ENCODE peak calls at places on chromosomes 7 and 10, in nine cellular contexts. K is GM10248; X is GM04503; D is stimulated activated CD4-positive, alpha-beta T cell treated with anti-CD3 and anti-CD28 coated beads, Interleukin-1b, Interleukin-23, amount 100 ng/mL, for 24 hours; E is foreskin fibroblast; C is activated naive CD8-positive, alpha-beta T cell treated with anti-CD3 and anti-CD28 coated beads, Interleukin-2, amount 50 U/mL, for 24 hours; B is T-helper 2 cell; F is NCI-H2029 treated with DMSO at 0.1 percent for 48 hours; S is CD8-positive, alpha-beta memory T cell. V is an unnamed sample.

GRCh38 chr10:35127289-35127891 is 744 bp downstream of the CREM start:
- DNase-seq in K (peak; percentile 29), X (peak; percentile 27), D (peak; percentile 54), E (peak; percentile 64), C (peak; percentile 73), B (peak; percentile 48), F (no peak), S (no peak), V (peak; percentile 89)

GRCh38 chr7:473211-473734 is 46.4 kb downstream of the PDGFA start:
- DNase-seq in K (no peak), X (no peak), D (no peak), E (no peak), C (no peak), B (no peak), F (no peak), S (no peak), V (no peak)

GRCh38 chr10:102738692-102739121 is 5.0 kb upstream of the WBP1L start:
- DNase-seq in K (no peak), X (no peak), D (no peak), E (no peak), C (no peak), B (no peak), F (no peak), S (no peak), V (no peak)

GRCh38 chr10:112634096-112634830 is 187.2 kb downstream of the VTI1A start:
- DNase-seq in K (no peak), X (peak; percentile 3), D (no peak), E (no peak), C (no peak), B (no peak), F (no peak), S (no peak), V (no peak)

GRCh38 chr10:43689618-43689954 is 40.9 kb upstream of the ZNF32 start:
- DNase-seq in K (peak; percentile 68), X (no peak), D (peak; percentile 13), E (peak; percentile 28), C (peak; percentile 47), B (no peak), F (no peak), S (no peak), V (peak; percentile 45)

GRCh38 chr7:34486371-34486770 is 171.6 kb upstream of the NPSR1 start:
- DNase-seq in K (no peak), X (no peak), D (no peak), E (no peak), C (no peak), B (no peak), F (no peak), S (no peak), V (no peak)

GRCh38 chr10:122461367-122461728 is at the start of gene HTRA1:
- DNase-seq in K (no peak), X (no peak), D (no peak), E (peak; percentile 84), C (peak; percentile 7), B (no peak), F (no peak), S (no peak), V (no peak)

GRCh38 chr7:42485171-42485838 is 248.3 kb upstream of the GLI3 start:
- DNase-seq in K (no peak), X (no peak), D (no peak), E (no peak), C (no peak), B (no peak), F (no peak), S (no peak), V (no peak)

GRCh38 chr10:104035107-104035816 is 50.4 kb downstream of the COL17A1 start:
- DNase-seq in K (no peak), X (no peak), D (no peak), E (no peak), C (no peak), B (no peak), F (no peak), S (no peak), V (no peak)

GRCh38 chr10:123044391-123044790 is 35.6 kb downstream of the ACADSB start:
- DNase-seq in K (no peak), X (no peak), D (no peak), E (peak; percentile 7), C (no peak), B (no peak), F (no peak), S (no peak), V (no peak)

GRCh38 chr10:43707755-43708154 is 59.1 kb upstream of the ZNF32 start:
- DNase-seq in K (no peak), X (no peak), D (no peak), E (no peak), C (no peak), B (no peak), F (no peak), S (no peak), V (no peak)

GRCh38 chr7:34158311-34158710 is 253.0 kb downstream of the BMPER start:
- DNase-seq in K (no peak), X (no peak), D (no peak), E (no peak), C (no peak), B (no peak), F (peak; percentile 60), S (no peak), V (no peak)

GRCh38 chr7:5472432-5473315 is 49.0 kb upstream of the TNRC18 start:
- DNase-seq in K (no peak), X (no peak), D (no peak), E (no peak), C (no peak), B (no peak), F (peak; percentile 91), S (no peak), V (peak; percentile 55)

GRCh38 chr7:157682946-157683239 is 346.1 kb downstream of the DNAJB6 start:
- DNase-seq in K (no peak), X (no peak), D (no peak), E (no peak), C (no peak), B (no peak), F (no peak), S (no peak), V (no peak)

GRCh38 chr10:61628875-61629513 is 33.7 kb upstream of the CABCOCO1 start:
- DNase-seq in K (no peak), X (peak; percentile 80), D (no peak), E (peak; percentile 91), C (no peak), B (no peak), F (no peak), S (no peak), V (no peak)

GRCh38 chr7:2214636-2215035 is 18.1 kb downstream of the MAD1L1 start:
- DNase-seq in K (no peak), X (no peak), D (no peak), E (no peak), C (no peak), B (no peak), F (no peak), S (no peak), V (no peak)

GRCh38 chr7:104643587-104644217 is 315.3 kb downstream of the LHFPL3 start:
- DNase-seq in K (no peak), X (no peak), D (no peak), E (no peak), C (peak; percentile 4), B (no peak), F (no peak), S (no peak), V (no peak)

GRCh38 chr7:154769527-154769926 is 233.4 kb downstream of the PAXIP1 start:
- DNase-seq in K (no peak), X (no peak), D (no peak), E (no peak), C (no peak), B (no peak), F (no peak), S (no peak), V (no peak)

GRCh38 chr7:151696738-151697514 is 177.2 kb upstream of the RHEB start:
- DNase-seq in K (no peak), X (no peak), D (no peak), E (no peak), C (no peak), B (no peak), F (no peak), S (no peak), V (no peak)

GRCh38 chr10:59954296-59954695 is 47.9 kb upstream of the CCDC6 start:
- DNase-seq in K (no peak), X (no peak), D (no peak), E (no peak), C (no peak), B (no peak), F (no peak), S (no peak), V (no peak)

GRCh38 chr7:121003986-121004685 is 15.6 kb downstream of the CPED1 start:
- DNase-seq in K (no peak), X (no peak), D (no peak), E (no peak), C (no peak), B (no peak), F (peak; percentile 38), S (no peak), V (no peak)

GRCh38 chr7:132784406-132784805 is 208.1 kb upstream of the PLXNA4 start:
- DNase-seq in K (no peak), X (no peak), D (no peak), E (no peak), C (no peak), B (no peak), F (no peak), S (no peak), V (no peak)

GRCh38 chr10:90167174-90168064 is 466.0 kb downstream of the KIF20B start:
- DNase-seq in K (peak; percentile 10), X (no peak), D (no peak), E (peak; percentile 66), C (no peak), B (no peak), F (no peak), S (no peak), V (no peak)

GRCh38 chr7:92645114-92645497 is 54.9 kb upstream of the FAM133B start:
- DNase-seq in K (no peak), X (no peak), D (no peak), E (no peak), C (no peak), B (no peak), F (no peak), S (no peak), V (peak; percentile 33)

GRCh38 chr7:159036916-159037605 is 107.6 kb downstream of the VIPR2 start:
- DNase-seq in K (no peak), X (no peak), D (no peak), E (no peak), C (no peak), B (no peak), F (no peak), S (no peak), V (no peak)

GRCh38 chr7:106604303-106604918 is 56.5 kb downstream of the CCDC71L start:
- DNase-seq in K (no peak), X (no peak), D (no peak), E (no peak), C (no peak), B (no peak), F (no peak), S (peak; percentile 14), V (no peak)

GRCh38 chr7:127799535-127800305 is 147.7 kb downstream of the SND1 start:
- DNase-seq in K (no peak), X (no peak), D (no peak), E (no peak), C (no peak), B (no peak), F (no peak), S (no peak), V (no peak)

GRCh38 chr7:84744388-84744787 is 442.5 kb downstream of the SEMA3D start:
- DNase-seq in K (no peak), X (peak; percentile 52), D (no peak), E (no peak), C (no peak), B (no peak), F (no peak), S (no peak), V (no peak)

GRCh38 chr7:129298268-129298893 is 73.6 kb downstream of the AHCYL2 start:
- DNase-seq in K (peak; percentile 62), X (no peak), D (no peak), E (peak; percentile 7), C (peak; percentile 52), B (peak; percentile 10), F (no peak), S (peak; percentile 30), V (peak; percentile 33)

GRCh38 chr7:157734926-157735640 is 398.3 kb downstream of the DNAJB6 start:
- DNase-seq in K (no peak), X (no peak), D (no peak), E (no peak), C (no peak), B (no peak), F (no peak), S (no peak), V (no peak)

V was measured in erythroblast.